ENCODE peak calls at places on chromosomes 5 and 9, in six cellular contexts. D is ovary, R is right atrium auricular region, X is prostate gland, Y is IMR-90, N is left ventricle myocardium inferior. B is an unnamed sample.

GRCh38 chr9:8733096-8733954 is 933.7 kb upstream of the DMAC1 start:
- DNase-seq in Y (no peak), N (peak; percentile 36), R (no peak), D (peak; percentile 52), X (peak; percentile 33), B (no peak)

GRCh38 chr9:106602354-106602753 is 260.6 kb upstream of the ZNF462 start:
- DNase-seq in Y (no peak), D (no peak), X (no peak), R (no peak), N (no peak), B (no peak)

GRCh38 chr5:122152266-122152900 is 23.0 kb downstream of the ZNF474 start:
- DNase-seq in Y (no peak), X (no peak), D (no peak), R (no peak), N (no peak), B (no peak)

GRCh38 chr5:73312146-73312871 is 136.3 kb downstream of the FOXD1 start:
- DNase-seq in R (no peak), N (no peak), D (no peak), X (no peak), Y (peak; percentile 96), B (no peak)

GRCh38 chr5:113693621-113694130 is 180.2 kb downstream of the YTHDC2 start:
- DNase-seq in D (no peak), R (no peak), Y (no peak), N (no peak), X (no peak), B (no peak)

GRCh38 chr9:99588747-99589146 is 232.9 kb upstream of the NR4A3 start:
- DNase-seq in D (no peak), X (no peak), R (no peak), Y (no peak), N (no peak), B (no peak)

GRCh38 chr9:105132006-105132405 is 112.4 kb upstream of the SLC44A1 start:
- DNase-seq in D (no peak), N (no peak), Y (no peak), X (no peak), R (no peak), B (no peak)

GRCh38 chr9:69379250-69379982 is 54.4 kb downstream of the ENTREP1 start:
- DNase-seq in N (no peak), Y (peak; percentile 51), D (no peak), X (no peak), R (no peak), B (no peak)

GRCh38 chr5:157612071-157612476 is 36.5 kb upstream of the ADAM19 start:
- DNase-seq in D (no peak), Y (no peak), X (no peak), N (no peak), R (no peak), B (no peak)

GRCh38 chr9:98327249-98327561 is 71.8 kb upstream of the TBC1D2 start:
- DNase-seq in X (no peak), R (no peak), D (no peak), Y (no peak), N (no peak), B (no peak)

GRCh38 chr5:174610968-174611367 is 113.4 kb upstream of the MSX2 start:
- DNase-seq in N (no peak), Y (peak; percentile 75), D (no peak), X (peak; percentile 38), R (peak; percentile 60), B (peak; percentile 5)

GRCh38 chr5:134582281-134582680 is 50.3 kb downstream of the SAR1B start:
- DNase-seq in R (no peak), Y (no peak), X (no peak), D (no peak), N (no peak), B (no peak)

GRCh38 chr5:106393276-106393675 is 1277.5 kb downstream of the EFNA5 start:
- DNase-seq in D (no peak), Y (no peak), N (no peak), R (no peak), X (no peak), B (no peak)

GRCh38 chr9:108521063-108521462 is 334.7 kb downstream of the ACTL7B start:
- DNase-seq in X (no peak), R (no peak), Y (peak; percentile 72), D (no peak), N (no peak), B (no peak)

GRCh38 chr9:134549336-134549735 is 92.3 kb upstream of the COL5A1 start:
- DNase-seq in X (no peak), N (peak; percentile 11), R (no peak), Y (no peak), D (no peak), B (peak; percentile 19)

GRCh38 chr5:1540831-1541661 is 17.3 kb upstream of the LPCAT1 start:
- DNase-seq in N (no peak), R (peak; percentile 46), D (peak; percentile 8), X (no peak), Y (no peak), B (no peak)

GRCh38 chr5:176812269-176813259 is 2.2 kb downstream of the UNC5A start:
- DNase-seq in R (no peak), X (no peak), N (no peak), D (no peak), Y (no peak), B (no peak)
- TF ChIP-seq CTCF in R (no peak), X (peak; percentile 21), N (peak; percentile 51), D (no peak), Y (peak; percentile 48), B (no peak)

GRCh38 chr9:131193051-131193450 is 67.7 kb downstream of the NUP214 start:
- DNase-seq in N (no peak), R (no peak), Y (no peak), X (no peak), D (no peak), B (no peak)

GRCh38 chr9:131191857-131192256 is 66.5 kb downstream of the NUP214 start:
- DNase-seq in Y (no peak), R (no peak), X (no peak), D (no peak), N (no peak), B (no peak)

GRCh38 chr9:131198316-131198715 is 72.9 kb downstream of the NUP214 start:
- DNase-seq in Y (no peak), X (no peak), N (no peak), R (no peak), D (no peak), B (no peak)

GRCh38 chr9:131197160-131197911 is 72.0 kb downstream of the NUP214 start:
- DNase-seq in D (peak; percentile 28), Y (no peak), X (no peak), R (no peak), N (no peak), B (no peak)

DNA sequence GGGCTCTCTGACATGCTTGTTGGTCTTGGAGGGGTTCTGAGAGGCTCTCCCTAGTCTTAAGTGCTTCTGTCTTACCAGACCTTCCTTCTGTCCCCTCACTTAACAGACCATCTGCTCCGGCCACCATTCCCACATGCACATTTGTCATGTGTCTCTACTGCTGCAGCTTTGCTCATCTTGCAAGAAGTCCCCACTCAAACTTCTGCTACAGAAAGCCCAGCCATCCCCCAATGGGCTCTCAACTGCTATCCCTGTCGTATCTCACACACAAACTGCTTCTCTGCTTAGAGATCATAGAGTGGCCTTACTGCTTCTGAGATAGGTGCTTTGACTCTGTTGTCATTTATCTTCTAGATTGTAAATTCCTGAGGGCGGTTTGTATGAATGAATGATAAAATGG is 69.4 kb downstream of the NUP214 start:
- DNase-seq in D (no peak), Y (no peak), X (no peak), N (no peak), R (no peak), B (no peak)
- H3K36me3 ChIP-seq in D (no peaks in the 10 kb centered on the region), Y (peaks cover 41% of the 10 kb centered on the region), X (no peaks in the 10 kb centered on the region), N (peaks cover 95% of the 10 kb centered on the region), R (peaks cover 54% of the 10 kb centered on the region), B (peaks cover 23% of the 10 kb centered on the region)

DNA sequence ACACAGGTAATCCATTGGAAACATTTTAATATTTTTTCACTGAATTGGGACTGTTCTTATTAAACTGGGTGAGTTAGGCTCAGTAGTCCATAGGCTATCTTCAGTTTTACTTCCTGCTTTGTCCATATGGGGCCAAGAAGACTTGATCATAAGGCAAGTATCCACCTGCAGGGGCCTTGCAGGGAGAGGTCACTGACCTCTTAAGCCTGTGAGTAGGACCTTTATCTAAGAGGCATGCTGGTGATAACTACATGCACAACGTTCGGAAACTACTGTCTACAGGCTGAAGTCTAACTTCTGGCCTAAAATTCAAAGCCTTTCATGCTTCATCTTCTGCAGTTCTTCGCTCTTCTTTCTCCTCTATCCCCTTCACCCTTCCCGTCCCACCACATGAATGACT is 60.1 kb upstream of the GRHPR start:
- DNase-seq in R (no peak), Y (no peak), N (no peak), X (no peak), D (no peak), B (no peak)
- H3K4me1 ChIP-seq in R (no peaks in the 10 kb centered on the region), Y (no peaks in the 10 kb centered on the region), N (no peaks in the 10 kb centered on the region), X (no peaks in the 10 kb centered on the region), D (no peaks in the 10 kb centered on the region), B (no peaks in the 10 kb centered on the region)

DNA sequence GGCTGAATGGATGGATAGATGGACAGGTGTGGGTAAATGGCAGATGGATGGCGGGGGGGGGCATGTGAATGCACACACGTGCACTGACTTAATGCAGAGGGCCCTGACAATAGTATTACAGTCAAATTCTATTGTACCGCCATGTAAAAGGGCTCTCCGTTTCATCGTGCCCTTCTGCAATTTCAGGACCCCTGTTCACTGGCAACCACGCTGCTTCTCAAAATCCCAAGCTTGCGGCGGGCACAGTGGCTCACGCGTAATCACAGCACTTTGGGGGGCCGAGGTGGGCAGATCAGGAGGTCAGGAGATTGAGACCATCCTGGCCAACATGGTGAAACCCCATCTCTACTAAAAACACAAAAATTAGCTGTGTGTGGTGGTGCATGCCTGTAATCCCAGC is 211.4 kb downstream of the BNC2 start:
- DNase-seq in R (no peak), X (no peak), N (no peak), Y (no peak), D (no peak), B (no peak)
- TF ChIP-seq CTCF in R (no peak), X (no peak), N (no peak), Y (no peak), D (no peak), B (no peak)

GRCh38 chr5:54160329-54160728 is 150.0 kb downstream of the ARL15 start:
- DNase-seq in Y (peak; percentile 13), X (no peak), R (no peak), N (no peak), D (no peak), B (no peak)
- H3K36me3 ChIP-seq in Y (no peaks in the 10 kb centered on the region), X (no peaks in the 10 kb centered on the region), R (no peaks in the 10 kb centered on the region), N (no peaks in the 10 kb centered on the region), D (no peaks in the 10 kb centered on the region), B (no peaks in the 10 kb centered on the region)

GRCh38 chr9:137326436-137327060 is 24.5 kb upstream of the NRARP start:
- DNase-seq in D (no peak), X (no peak), R (no peak), Y (no peak), N (no peak), B (no peak)

GRCh38 chr9:137325791-137326190 is 23.7 kb upstream of the NRARP start:
- DNase-seq in D (no peak), X (no peak), N (no peak), R (no peak), Y (no peak), B (no peak)

GRCh38 chr9:137321726-137322361 is 19.8 kb upstream of the NRARP start:
- DNase-seq in D (no peak), R (no peak), Y (no peak), N (no peak), X (no peak), B (peak; percentile 44)

GRCh38 chr9:137323531-137324331 is 21.7 kb upstream of the NRARP start:
- DNase-seq in Y (no peak), R (no peak), N (no peak), D (no peak), X (no peak), B (no peak)

GRCh38 chr9:137325124-137325523 is 23.1 kb upstream of the NRARP start:
- DNase-seq in R (no peak), X (no peak), Y (no peak), D (no peak), N (no peak), B (no peak)
- H3K4me1 ChIP-seq in R (no peaks in the 10 kb centered on the region), X (no peaks in the 10 kb centered on the region), Y (no peaks in the 10 kb centered on the region), D (no peaks in the 10 kb centered on the region), N (peaks cover 20% of the 10 kb centered on the region), B (no peaks in the 10 kb centered on the region)